ENCODE peak calls at places on chromosome 15, in four cellular contexts. X, Z, G and I are unnamed samples.
A peak's percentile ranks its signal among the peaks of the same experiment; 100 is the strongest.

GRCh38 chr15:98720577-98720976 is 72.2 kb downstream of the IGF1R start:
- DNase-seq in G (peak; percentile 12), Z (no peak), X (no peak), I (peak; percentile 35)

GRCh38 chr15:69092159-69092558 is 68.3 kb upstream of the GLCE start:
- DNase-seq in X (no peak), Z (peak; percentile 98), G (peak; percentile 32), I (peak; percentile 72)

GRCh38 chr15:40863660-40864285 is 10.3 kb downstream of the RHOV start:
- DNase-seq in X (no peak), Z (no peak), G (no peak), I (no peak)

GRCh38 chr15:27222479-27222878 is 251.5 kb downstream of the GABRG3 start:
- DNase-seq in Z (peak; percentile 54), G (peak; percentile 83), X (peak; percentile 38), I (peak; percentile 89)

GRCh38 chr15:98524274-98524673 is 124.1 kb upstream of the IGF1R start:
- DNase-seq in G (no peak), X (no peak), Z (no peak), I (no peak)

GRCh38 chr15:31325432-31325975 is 1.1 kb upstream of the KLF13 start:
- DNase-seq in X (peak; percentile 92), Z (peak; percentile 4), G (peak; percentile 58), I (no peak)

GRCh38 chr15:66515901-66516322 is 10.8 kb downstream of the ZWILCH start:
- DNase-seq in Z (peak; percentile 74), G (peak; percentile 40), X (no peak), I (no peak)

GRCh38 chr15:29105151-29105785 is 164.4 kb downstream of the NSMCE3 start:
- DNase-seq in X (no peak), Z (no peak), G (no peak), I (no peak)

GRCh38 chr15:66588537-66588936 is 22.7 kb upstream of the LCTL start:
- DNase-seq in X (no peak), G (no peak), Z (no peak), I (no peak)

GRCh38 chr15:49877117-49877860 is 241.7 kb downstream of the ATP8B4 start:
- DNase-seq in Z (no peak), G (peak; percentile 76), X (peak; percentile 10), I (no peak)

GRCh38 chr15:79265987-79266579 is 16.4 kb upstream of the ANKRD34C start:
- DNase-seq in G (no peak), X (no peak), Z (no peak), I (no peak)

GRCh38 chr15:43105778-43106485 is at the start of gene UBR1:
- DNase-seq in G (peak; percentile 97), Z (peak; percentile 86), X (peak; percentile 94), I (peak; percentile 94)

GRCh38 chr15:65611888-65612615 is 1.1 kb upstream of the INTS14 start:
- DNase-seq in X (no peak), Z (no peak), G (peak; percentile 7), I (no peak)

GRCh38 chr15:45268135-45268534 is 16.1 kb downstream of the SLC28A2 start:
- DNase-seq in Z (peak; percentile 53), G (no peak), X (no peak), I (no peak)

GRCh38 chr15:66006986-66007385 is 137.7 kb downstream of the RAB11A start:
- DNase-seq in G (peak; percentile 38), Z (peak; percentile 85), X (no peak), I (peak; percentile 8)

GRCh38 chr15:94840794-94841587 is 609.6 kb downstream of the MCTP2 start:
- DNase-seq in G (peak; percentile 34), X (peak; percentile 26), Z (no peak), I (peak; percentile 83)

GRCh38 chr15:81809543-81809942 is 236.3 kb downstream of the MEX3B start:
- DNase-seq in Z (peak; percentile 15), G (peak; percentile 12), X (peak; percentile 18), I (no peak)

GRCh38 chr15:56537881-56538280 is 72.9 kb upstream of the MNS1 start:
- DNase-seq in G (no peak), Z (no peak), X (no peak), I (peak; percentile 2)

GRCh38 chr15:85100186-85100937 is 118.7 kb downstream of the PDE8A start:
- DNase-seq in Z (no peak), G (no peak), X (no peak), I (no peak)

GRCh38 chr15:64180235-64180824 is 17.5 kb upstream of the PPIB start:
- DNase-seq in X (no peak), Z (no peak), G (no peak), I (no peak)

GRCh38 chr15:79978694-79979519 is 7.9 kb upstream of the BCL2A1 start:
- DNase-seq in X (peak; percentile 48), Z (no peak), G (peak; percentile 93), I (peak; percentile 57)

GRCh38 chr15:77347197-77347596 is 72.7 kb downstream of the PEAK1 start:
- DNase-seq in Z (peak; percentile 56), G (no peak), X (no peak), I (peak; percentile 11)

GRCh38 chr15:78208887-78209645 is 25.3 kb downstream of the ACSBG1 start:
- DNase-seq in Z (peak; percentile 43), G (peak; percentile 30), X (no peak), I (no peak)

GRCh38 chr15:94294556-94294955 is 63.2 kb downstream of the MCTP2 start:
- DNase-seq in X (no peak), Z (no peak), G (no peak), I (no peak)

GRCh38 chr15:77004189-77004588 is 9.3 kb downstream of the PSTPIP1 start:
- DNase-seq in X (no peak), Z (no peak), G (no peak), I (no peak)

GRCh38 chr15:65841121-65841930 is 28.0 kb upstream of the RAB11A start:
- DNase-seq in Z (no peak), G (peak; percentile 66), X (no peak), I (no peak)

GRCh38 chr15:63189955-63190691 is 717 bp downstream of the RAB8B start:
- DNase-seq in Z (no peak), X (no peak), G (peak; percentile 49), I (no peak)

GRCh38 chr15:71116942-71117341 is 1.7 kb downstream of the THSD4 start:
- DNase-seq in X (no peak), Z (peak; percentile 55), G (no peak), I (no peak)

GRCh38 chr15:71116366-71116765 is 1.1 kb downstream of the THSD4 start:
- DNase-seq in X (no peak), Z (peak; percentile 49), G (no peak), I (no peak)

GRCh38 chr15:71118881-71119632 is 3.8 kb downstream of the THSD4 start:
- DNase-seq in X (no peak), G (no peak), Z (no peak), I (no peak)

GRCh38 chr15:71117906-71118305 is 2.6 kb downstream of the THSD4 start:
- DNase-seq in X (no peak), Z (no peak), G (no peak), I (no peak)

GRCh38 chr15:71118345-71118744 is 3.1 kb downstream of the THSD4 start:
- DNase-seq in Z (no peak), X (no peak), G (no peak), I (no peak)
- H3K79me2 ChIP-seq in Z (peaks cover 77% of the 10 kb centered on the region), X (no peaks in the 10 kb centered on the region), G (peaks cover 73% of the 10 kb centered on the region), I (peaks cover 61% of the 10 kb centered on the region)

GRCh38 chr15:67779160-67780111 is 45.9 kb upstream of the SKOR1 start:
- DNase-seq in G (no peak), X (no peak), Z (no peak), I (no peak)
- H3K4me1 ChIP-seq in G (peaks cover 8% of the 10 kb centered on the region), X (no peaks in the 10 kb centered on the region), Z (peaks cover 9% of the 10 kb centered on the region), I (peaks cover 9% of the 10 kb centered on the region)

GRCh38 chr15:75201609-75202250 is at the start of gene C15orf39:
- DNase-seq in Z (peak; percentile 63), G (peak; percentile 91), X (peak; percentile 92), I (no peak)

GRCh38 chr15:75200765-75201608 is 695 bp upstream of the C15orf39 start:
- DNase-seq in Z (peak; percentile 76), G (peak; percentile 70), X (peak; percentile 90), I (no peak)

GRCh38 chr15:75203017-75203907 is 1.6 kb downstream of the C15orf39 start:
- DNase-seq in G (peak; percentile 53), Z (peak; percentile 24), X (no peak), I (no peak)

GRCh38 chr15:75203908-75204263 is 2.2 kb downstream of the C15orf39 start:
- DNase-seq in Z (no peak), G (no peak), X (no peak), I (no peak)

GRCh38 chr15:75202251-75203016 is 752 bp downstream of the C15orf39 start:
- DNase-seq in G (peak; percentile 95), X (peak; percentile 90), Z (peak; percentile 62), I (peak; percentile 47)
- H2AFZ ChIP-seq in G (peak overlapping the region; percentile 31), X (peak overlapping the region; percentile 47), Z (no peak overlapping the region), I (peak overlapping the region; percentile 91)

GRCh38 chr15:55268054-55268695 is 21.4 kb downstream of the RAB27A start:
- DNase-seq in X (no peak), Z (no peak), G (no peak), I (no peak)
- H3K79me2 ChIP-seq in X (peaks cover 35% of the 10 kb centered on the region), Z (no peaks in the 10 kb centered on the region), G (peaks cover 9% of the 10 kb centered on the region), I (peaks cover 16% of the 10 kb centered on the region)

GRCh38 chr15:90957791-90958190 is 3.1 kb downstream of the RCCD1 start:
- DNase-seq in G (no peak), Z (no peak), X (no peak), I (no peak)
- H3K4me1 ChIP-seq in G (peaks cover 12% of the 10 kb centered on the region), Z (peaks cover 19% of the 10 kb centered on the region), X (peaks cover 17% of the 10 kb centered on the region), I (peaks cover 26% of the 10 kb centered on the region)

DNA sequence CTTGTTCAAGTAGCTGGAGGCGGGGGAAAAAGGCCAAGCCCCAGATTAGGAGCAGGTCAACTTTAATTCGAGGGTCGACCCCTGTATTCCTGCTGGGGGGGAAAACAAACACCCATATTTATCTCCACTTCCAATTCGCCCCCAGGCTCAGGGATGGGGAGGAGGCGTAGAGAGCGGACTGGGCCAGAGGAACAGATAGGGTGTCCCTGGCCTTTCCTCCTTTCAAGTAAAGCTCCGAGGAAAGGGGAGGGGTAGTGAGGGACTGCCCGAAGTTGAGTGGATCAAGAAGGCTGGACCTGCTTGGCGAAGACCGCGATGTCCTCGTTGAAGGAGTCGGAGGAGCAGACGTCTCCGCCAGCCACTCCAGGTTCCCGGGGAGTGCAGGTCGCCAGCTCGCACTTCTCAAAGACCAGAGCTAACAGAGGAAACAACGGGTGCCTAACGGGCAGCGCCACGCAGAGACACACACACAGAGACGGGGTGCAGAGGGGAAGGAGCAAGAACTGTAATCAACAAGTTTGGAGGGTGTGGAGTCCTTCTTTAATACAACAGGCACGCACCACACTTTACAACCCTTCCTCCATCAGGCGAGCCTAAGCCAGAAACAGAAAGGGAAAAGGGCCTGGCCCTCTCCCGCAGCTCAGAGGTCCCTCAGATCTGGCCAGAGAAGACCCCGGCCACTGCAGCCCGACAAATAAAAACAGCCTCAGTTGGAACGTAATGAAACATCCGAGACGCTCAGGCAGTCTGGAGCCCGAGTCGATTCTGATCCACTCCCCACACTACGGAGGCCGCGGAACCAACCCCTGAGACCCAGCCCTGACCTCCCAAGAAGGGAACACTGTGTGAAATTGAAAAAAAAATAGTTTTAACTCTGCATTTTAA is 4.1 kb downstream of the MEIS2 start:
- DNase-seq in Z (no peak), X (peak; percentile 24), G (peak; percentile 47), I (no peak)
- H2AFZ ChIP-seq in Z (peak overlapping the region; percentile 88), X (peak overlapping the region; percentile 26), G (peak overlapping the region; percentile 80), I (peak overlapping the region; percentile 35)